ENCODE peak calls at places on chromosome 19, in seven cellular contexts. One of them, this sample, is unnamed. For H3K4me1, the result is how much of the 10 kb centered on the place peaks cover.

GRCh38 chr19:29172302-29172701 is 40.6 kb downstream of the UQCRFS1 start:
- DNase-seq in breast epithelium: no peak
- DNase-seq in fibroblast of lung: no peak
- DNase-seq in BE2C: no peak
- DNase-seq in neural progenitor cell: no peak
- DNase-seq in CD8-positive, alpha-beta memory T cell: no peak
- DNase-seq in aorta: no peak
- DNase-seq in this sample: no peak

GRCh38 chr19:19110410-19111137 is 27.7 kb downstream of the TMEM161A start:
- DNase-seq in BE2C: peak
- DNase-seq in aorta: no peak
- DNase-seq in CD8-positive, alpha-beta memory T cell: no peak
- DNase-seq in breast epithelium: no peak
- DNase-seq in neural progenitor cell: peak
- DNase-seq in fibroblast of lung: no peak
- DNase-seq in this sample: peak

GRCh38 chr19:33040994-33041827 is 23.5 kb downstream of the RHPN2 start:
- DNase-seq in neural progenitor cell: no peak
- DNase-seq in breast epithelium: peak
- DNase-seq in BE2C: no peak
- DNase-seq in aorta: no peak
- DNase-seq in fibroblast of lung: no peak
- DNase-seq in CD8-positive, alpha-beta memory T cell: no peak
- DNase-seq in this sample: peak

GRCh38 chr19:12946092-12946845 is 607 bp downstream of the RAD23A start:
- DNase-seq in breast epithelium: peak
- DNase-seq in aorta: peak
- DNase-seq in BE2C: peak
- DNase-seq in neural progenitor cell: peak
- DNase-seq in CD8-positive, alpha-beta memory T cell: peak
- DNase-seq in fibroblast of lung: peak
- DNase-seq in this sample: peak

GRCh38 chr19:15297416-15298224 is 34.7 kb downstream of the BRD4 start:
- DNase-seq in BE2C: peak
- DNase-seq in breast epithelium: no peak
- DNase-seq in CD8-positive, alpha-beta memory T cell: no peak
- DNase-seq in fibroblast of lung: peak
- DNase-seq in neural progenitor cell: no peak
- DNase-seq in aorta: no peak
- DNase-seq in this sample: no peak

GRCh38 chr19:43692364-43692763 is 22.4 kb upstream of the PLAUR start:
- DNase-seq in neural progenitor cell: no peak
- DNase-seq in fibroblast of lung: no peak
- DNase-seq in breast epithelium: no peak
- DNase-seq in aorta: no peak
- DNase-seq in BE2C: no peak
- DNase-seq in CD8-positive, alpha-beta memory T cell: no peak
- DNase-seq in this sample: no peak

GRCh38 chr19:45884682-45885555 is 1.0 kb downstream of the IRF2BP1 start:
- DNase-seq in breast epithelium: no peak
- DNase-seq in neural progenitor cell: peak
- DNase-seq in fibroblast of lung: no peak
- DNase-seq in aorta: no peak
- DNase-seq in BE2C: peak
- DNase-seq in CD8-positive, alpha-beta memory T cell: no peak
- DNase-seq in this sample: peak

GRCh38 chr19:19743176-19743575 is 10.3 kb upstream of the ZNF14 start:
- DNase-seq in fibroblast of lung: no peak
- DNase-seq in BE2C: no peak
- DNase-seq in aorta: no peak
- DNase-seq in neural progenitor cell: no peak
- DNase-seq in breast epithelium: no peak
- DNase-seq in CD8-positive, alpha-beta memory T cell: no peak
- DNase-seq in this sample: no peak

GRCh38 chr19:13281567-13282291 is 131.5 kb downstream of the IER2 start:
- DNase-seq in breast epithelium: no peak
- DNase-seq in BE2C: peak
- DNase-seq in aorta: no peak
- DNase-seq in fibroblast of lung: no peak
- DNase-seq in neural progenitor cell: no peak
- DNase-seq in CD8-positive, alpha-beta memory T cell: no peak
- DNase-seq in this sample: no peak

DNA sequence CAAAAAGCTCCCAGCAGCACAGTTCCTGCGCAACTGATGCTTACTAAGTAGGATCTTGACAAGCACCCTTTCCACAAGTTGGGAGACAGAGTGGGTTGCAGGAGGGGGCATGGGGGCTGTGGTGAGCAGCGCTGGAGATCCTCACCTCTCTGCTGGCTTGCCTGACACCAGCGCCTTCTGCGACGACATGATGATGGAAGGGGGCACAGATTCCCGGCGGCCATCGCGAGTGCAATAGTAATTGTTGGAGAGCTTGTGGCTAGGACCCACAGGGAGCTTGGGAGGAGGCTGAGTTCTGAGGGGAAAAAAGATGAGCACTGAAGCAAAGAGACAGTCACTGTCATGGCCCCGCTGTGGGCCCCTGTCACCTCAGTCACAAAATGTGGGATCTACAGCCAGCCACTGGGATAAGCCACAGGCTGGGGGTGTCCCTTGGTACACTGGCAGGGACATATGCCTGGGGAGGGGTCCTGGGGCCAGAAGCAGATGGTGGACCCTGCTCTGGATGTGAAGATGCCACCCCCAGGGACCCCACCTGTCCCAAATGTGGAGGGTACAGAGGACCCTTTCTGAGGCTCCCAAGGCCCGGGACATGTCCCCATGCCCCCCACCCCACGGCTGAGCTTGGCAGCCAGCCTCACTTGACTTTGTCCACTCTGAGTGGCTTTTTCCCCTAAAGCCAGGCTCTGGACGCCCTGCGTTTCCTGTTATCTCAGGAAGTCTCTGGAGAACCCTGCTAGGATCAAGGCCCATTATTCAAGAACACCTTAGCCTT is 4.6 kb downstream of the NDUFA7 start:
- DNase-seq in fibroblast of lung: no peak
- DNase-seq in breast epithelium: no peak
- DNase-seq in CD8-positive, alpha-beta memory T cell: no peak
- DNase-seq in aorta: no peak
- DNase-seq in BE2C: no peak
- DNase-seq in neural progenitor cell: no peak
- DNase-seq in this sample: peak
- H3K4me1 ChIP-seq in fibroblast of lung: under half
- H3K4me1 ChIP-seq in breast epithelium: under half
- H3K4me1 ChIP-seq in CD8-positive, alpha-beta memory T cell: under half
- H3K4me1 ChIP-seq in aorta: under half
- H3K4me1 ChIP-seq in BE2C: under half
- H3K4me1 ChIP-seq in neural progenitor cell: under half
- H3K4me1 ChIP-seq in this sample: under half

GRCh38 chr19:53818756-53819155 is 5.4 kb downstream of the NLRP12 start:
- DNase-seq in breast epithelium: no peak
- DNase-seq in BE2C: no peak
- DNase-seq in neural progenitor cell: no peak
- DNase-seq in CD8-positive, alpha-beta memory T cell: no peak
- DNase-seq in fibroblast of lung: no peak
- DNase-seq in aorta: no peak
- DNase-seq in this sample: no peak
- H3K4me1 ChIP-seq in breast epithelium: under half
- H3K4me1 ChIP-seq in BE2C: under half
- H3K4me1 ChIP-seq in neural progenitor cell: under half
- H3K4me1 ChIP-seq in CD8-positive, alpha-beta memory T cell: under half
- H3K4me1 ChIP-seq in fibroblast of lung: under half
- H3K4me1 ChIP-seq in aorta: under half
- H3K4me1 ChIP-seq in this sample: under half

GRCh38 chr19:34979819-34980640 is 16.0 kb upstream of the ZNF792 start:
- DNase-seq in aorta: no peak
- DNase-seq in neural progenitor cell: no peak
- DNase-seq in fibroblast of lung: no peak
- DNase-seq in breast epithelium: no peak
- DNase-seq in CD8-positive, alpha-beta memory T cell: no peak
- DNase-seq in BE2C: no peak
- DNase-seq in this sample: no peak
- H3K4me1 ChIP-seq in aorta: under half
- H3K4me1 ChIP-seq in neural progenitor cell: under half
- H3K4me1 ChIP-seq in fibroblast of lung: under half
- H3K4me1 ChIP-seq in breast epithelium: under half
- H3K4me1 ChIP-seq in CD8-positive, alpha-beta memory T cell: under half
- H3K4me1 ChIP-seq in BE2C: under half
- H3K4me1 ChIP-seq in this sample: under half

DNA sequence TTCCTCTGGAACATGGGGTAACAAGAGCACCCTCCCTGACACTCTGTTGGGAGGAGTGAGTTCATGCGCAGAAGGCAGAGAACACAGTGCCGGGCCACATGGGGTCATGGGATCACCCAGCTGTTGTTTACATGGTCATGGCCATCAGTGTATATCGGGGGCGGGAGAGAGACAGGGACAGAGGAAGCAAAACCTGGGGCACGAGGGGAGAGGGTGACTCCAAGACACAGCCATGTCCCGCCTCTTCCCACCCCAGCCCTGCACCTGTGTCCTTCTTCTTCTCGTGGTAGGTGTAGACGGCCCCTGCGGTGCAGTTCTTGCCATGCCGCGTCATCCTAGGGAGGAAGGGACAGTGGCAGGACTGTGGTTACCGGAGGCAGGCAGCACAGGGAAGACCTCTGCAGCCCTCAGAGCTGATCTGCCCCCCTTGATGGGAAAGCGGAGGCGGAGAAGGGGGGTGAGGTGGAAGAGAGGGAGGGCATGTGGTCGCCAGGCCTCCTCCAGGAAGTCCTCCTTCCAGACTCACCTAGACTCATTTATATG is 19.9 kb downstream of the NOSIP start:
- DNase-seq in CD8-positive, alpha-beta memory T cell: peak
- DNase-seq in breast epithelium: no peak
- DNase-seq in neural progenitor cell: no peak
- DNase-seq in BE2C: no peak
- DNase-seq in aorta: peak
- DNase-seq in fibroblast of lung: no peak
- DNase-seq in this sample: peak
- H3K4me1 ChIP-seq in CD8-positive, alpha-beta memory T cell: half or more
- H3K4me1 ChIP-seq in breast epithelium: under half
- H3K4me1 ChIP-seq in neural progenitor cell: under half
- H3K4me1 ChIP-seq in BE2C: under half
- H3K4me1 ChIP-seq in aorta: under half
- H3K4me1 ChIP-seq in fibroblast of lung: under half
- H3K4me1 ChIP-seq in this sample: half or more

DNA sequence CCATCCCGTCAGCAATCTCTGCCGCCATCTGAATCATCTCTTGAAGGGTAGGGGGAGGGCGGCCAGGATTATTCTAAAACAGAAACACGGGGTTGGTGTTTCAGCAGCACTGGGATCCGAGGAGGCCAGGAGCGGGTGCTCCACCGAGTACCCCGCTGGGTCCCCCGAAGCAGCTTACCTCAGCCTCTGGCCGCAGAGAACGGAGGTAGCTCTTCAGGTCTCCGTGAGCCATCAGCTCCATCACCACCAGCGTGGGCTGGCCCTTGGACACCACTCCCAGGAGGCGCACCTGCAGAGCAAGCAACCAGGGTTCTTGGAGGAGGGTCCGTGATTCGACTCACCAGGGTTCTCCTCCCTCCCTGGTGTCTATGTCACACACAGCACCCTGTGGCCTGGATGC is 53.2 kb downstream of the ZNF557 start:
- DNase-seq in CD8-positive, alpha-beta memory T cell: no peak
- DNase-seq in neural progenitor cell: no peak
- DNase-seq in aorta: no peak
- DNase-seq in fibroblast of lung: no peak
- DNase-seq in BE2C: no peak
- DNase-seq in breast epithelium: no peak
- DNase-seq in this sample: no peak
- H3K4me1 ChIP-seq in CD8-positive, alpha-beta memory T cell: under half
- H3K4me1 ChIP-seq in neural progenitor cell: under half
- H3K4me1 ChIP-seq in aorta: under half
- H3K4me1 ChIP-seq in fibroblast of lung: under half
- H3K4me1 ChIP-seq in BE2C: under half
- H3K4me1 ChIP-seq in breast epithelium: under half
- H3K4me1 ChIP-seq in this sample: under half

GRCh38 chr19:40280608-40281221 is 4.4 kb downstream of the AKT2 start:
- DNase-seq in neural progenitor cell: no peak
- DNase-seq in breast epithelium: no peak
- DNase-seq in BE2C: no peak
- DNase-seq in fibroblast of lung: no peak
- DNase-seq in aorta: no peak
- DNase-seq in CD8-positive, alpha-beta memory T cell: no peak
- DNase-seq in this sample: peak

GRCh38 chr19:40279761-40280607 is 5.2 kb downstream of the AKT2 start:
- DNase-seq in aorta: no peak
- DNase-seq in neural progenitor cell: no peak
- DNase-seq in breast epithelium: no peak
- DNase-seq in fibroblast of lung: no peak
- DNase-seq in CD8-positive, alpha-beta memory T cell: no peak
- DNase-seq in BE2C: no peak
- DNase-seq in this sample: no peak

GRCh38 chr19:40279120-40279551 is 6.0 kb downstream of the AKT2 start:
- DNase-seq in BE2C: no peak
- DNase-seq in fibroblast of lung: peak
- DNase-seq in neural progenitor cell: no peak
- DNase-seq in CD8-positive, alpha-beta memory T cell: no peak
- DNase-seq in breast epithelium: no peak
- DNase-seq in aorta: peak
- DNase-seq in this sample: peak

GRCh38 chr19:40277356-40277755 is 7.8 kb downstream of the AKT2 start:
- DNase-seq in aorta: no peak
- DNase-seq in fibroblast of lung: no peak
- DNase-seq in CD8-positive, alpha-beta memory T cell: no peak
- DNase-seq in breast epithelium: no peak
- DNase-seq in BE2C: no peak
- DNase-seq in neural progenitor cell: no peak
- DNase-seq in this sample: no peak

GRCh38 chr19:40278361-40279045 is 6.6 kb downstream of the AKT2 start:
- DNase-seq in CD8-positive, alpha-beta memory T cell: no peak
- DNase-seq in aorta: peak
- DNase-seq in breast epithelium: no peak
- DNase-seq in fibroblast of lung: no peak
- DNase-seq in BE2C: no peak
- DNase-seq in neural progenitor cell: no peak
- DNase-seq in this sample: no peak
- H3K4me1 ChIP-seq in CD8-positive, alpha-beta memory T cell: half or more
- H3K4me1 ChIP-seq in aorta: under half
- H3K4me1 ChIP-seq in breast epithelium: under half
- H3K4me1 ChIP-seq in fibroblast of lung: under half
- H3K4me1 ChIP-seq in BE2C: under half
- H3K4me1 ChIP-seq in neural progenitor cell: under half
- H3K4me1 ChIP-seq in this sample: under half

GRCh38 chr19:51607077-51607476 is 23.1 kb downstream of the SIGLEC5 start:
- DNase-seq in aorta: no peak
- DNase-seq in fibroblast of lung: no peak
- DNase-seq in CD8-positive, alpha-beta memory T cell: no peak
- DNase-seq in neural progenitor cell: no peak
- DNase-seq in breast epithelium: no peak
- DNase-seq in BE2C: no peak
- DNase-seq in this sample: no peak

GRCh38 chr19:51610576-51610975 is 19.6 kb downstream of the SIGLEC5 start:
- DNase-seq in aorta: no peak
- DNase-seq in breast epithelium: no peak
- DNase-seq in BE2C: no peak
- DNase-seq in CD8-positive, alpha-beta memory T cell: no peak
- DNase-seq in neural progenitor cell: no peak
- DNase-seq in fibroblast of lung: no peak
- DNase-seq in this sample: no peak

GRCh38 chr19:51602189-51602854 is 27.9 kb downstream of the SIGLEC5 start:
- DNase-seq in aorta: no peak
- DNase-seq in breast epithelium: no peak
- DNase-seq in neural progenitor cell: no peak
- DNase-seq in fibroblast of lung: no peak
- DNase-seq in BE2C: no peak
- DNase-seq in CD8-positive, alpha-beta memory T cell: no peak
- DNase-seq in this sample: no peak

GRCh38 chr19:51607920-51608562 is 22.2 kb downstream of the SIGLEC5 start:
- DNase-seq in neural progenitor cell: peak
- DNase-seq in BE2C: peak
- DNase-seq in fibroblast of lung: peak
- DNase-seq in CD8-positive, alpha-beta memory T cell: peak
- DNase-seq in breast epithelium: peak
- DNase-seq in aorta: peak
- DNase-seq in this sample: peak
- H3K4me1 ChIP-seq in neural progenitor cell: under half
- H3K4me1 ChIP-seq in BE2C: under half
- H3K4me1 ChIP-seq in fibroblast of lung: under half
- H3K4me1 ChIP-seq in CD8-positive, alpha-beta memory T cell: under half
- H3K4me1 ChIP-seq in breast epithelium: under half
- H3K4me1 ChIP-seq in aorta: under half
- H3K4me1 ChIP-seq in this sample: under half